ENCODE peak calls at places on chromosomes 13 and 19, in ten cellular contexts. K, U, S, E, N, I, Y, R, M and Q are unnamed samples.

GRCh38 chr19:49676690-49677231 is 310 bp upstream of the PRMT1 start:
- DNase-seq in K (peak), U (peak), S (peak), E (peak), N (peak), I (peak), Y (peak), R (peak), M (peak), Q (peak)

GRCh38 chr13:39306639-39307589 is 268.7 kb downstream of the NHLRC3 start:
- DNase-seq in K (no peak), U (no peak), S (no peak), E (no peak), N (no peak), I (no peak), Y (no peak), R (no peak), M (no peak), Q (no peak)

GRCh38 chr19:2420490-2420889 is 6.9 kb downstream of the TIMM13 start:
- DNase-seq in K (no peak), U (no peak), S (no peak), E (no peak), N (no peak), I (no peak), Y (no peak), R (no peak), M (no peak), Q (no peak)

GRCh38 chr19:31421856-31422255 is 72.6 kb upstream of the TSHZ3 start:
- DNase-seq in K (no peak), U (no peak), S (no peak), E (no peak), N (no peak), I (no peak), Y (no peak), R (no peak), M (no peak), Q (no peak)

GRCh38 chr13:99873141-99873540 is 98.4 kb downstream of the ZIC5 start:
- DNase-seq in K (no peak), U (no peak), S (no peak), E (no peak), N (no peak), I (no peak), Y (no peak), R (no peak), M (no peak), Q (no peak)

GRCh38 chr13:103067751-103068563 is 1.7 kb upstream of the SLC10A2 start:
- DNase-seq in K (no peak), U (no peak), S (no peak), E (no peak), N (no peak), I (no peak), Y (peak), R (no peak), M (no peak), Q (no peak)

GRCh38 chr19:41537789-41538188 is 38.2 kb upstream of the CEACAM21 start:
- DNase-seq in K (no peak), U (peak), S (no peak), E (no peak), N (peak), I (peak), Y (no peak), R (no peak), M (no peak), Q (no peak)

GRCh38 chr13:107941345-107942029 is 273.8 kb downstream of the LIG4 start:
- DNase-seq in K (no peak), U (no peak), S (no peak), E (no peak), N (no peak), I (no peak), Y (no peak), R (no peak), M (no peak), Q (no peak)

GRCh38 chr13:52780092-52780491 is 40.5 kb upstream of the CNMD start:
- DNase-seq in K (no peak), U (no peak), S (no peak), E (no peak), N (no peak), I (no peak), Y (no peak), R (no peak), M (no peak), Q (no peak)

GRCh38 chr13:31610270-31610998 is 128.9 kb upstream of the RXFP2 start:
- DNase-seq in K (no peak), U (no peak), S (no peak), E (no peak), N (no peak), I (no peak), Y (no peak), R (no peak), M (no peak), Q (no peak)

GRCh38 chr13:25738342-25738771 is 313.5 kb downstream of the SHISA2 start:
- DNase-seq in K (no peak), U (peak), S (no peak), E (no peak), N (peak), I (no peak), Y (peak), R (no peak), M (no peak), Q (no peak)

GRCh38 chr19:33676999-33677665 is 55.4 kb downstream of the CHST8 start:
- DNase-seq in K (no peak), U (no peak), S (no peak), E (no peak), N (no peak), I (no peak), Y (no peak), R (no peak), M (peak), Q (no peak)

GRCh38 chr13:111533900-111534645 is 213.6 kb downstream of the TEX29 start:
- DNase-seq in K (no peak), U (no peak), S (no peak), E (no peak), N (no peak), I (no peak), Y (no peak), R (no peak), M (no peak), Q (no peak)

GRCh38 chr13:40549500-40550094 is 116.8 kb downstream of the FOXO1 start:
- DNase-seq in K (no peak), U (peak), S (no peak), E (no peak), N (peak), I (no peak), Y (no peak), R (no peak), M (no peak), Q (peak)

GRCh38 chr19:10104130-10104513 is 1.6 kb upstream of the ANGPTL6 start:
- DNase-seq in K (no peak), U (no peak), S (no peak), E (no peak), N (no peak), I (peak), Y (no peak), R (no peak), M (no peak), Q (no peak)

GRCh38 chr19:47172666-47173455 is 42.2 kb downstream of the SAE1 start:
- DNase-seq in K (no peak), U (no peak), S (no peak), E (no peak), N (no peak), I (no peak), Y (no peak), R (no peak), M (no peak), Q (no peak)

GRCh38 chr19:31263317-31263716 is 85.9 kb downstream of the TSHZ3 start:
- DNase-seq in K (no peak), U (no peak), S (no peak), E (no peak), N (no peak), I (no peak), Y (no peak), R (no peak), M (no peak), Q (no peak)

GRCh38 chr13:27427663-27428062 is 3.2 kb downstream of the GTF3A start:
- DNase-seq in K (no peak), U (no peak), S (no peak), E (no peak), N (peak), I (no peak), Y (no peak), R (peak), M (no peak), Q (no peak)

GRCh38 chr19:55075366-55075998 is at the start of gene EPS8L1:
- DNase-seq in K (peak), U (no peak), S (peak), E (no peak), N (no peak), I (no peak), Y (no peak), R (no peak), M (no peak), Q (no peak)

GRCh38 chr13:40082644-40083043 is 427.2 kb downstream of the COG6 start:
- DNase-seq in K (no peak), U (peak), S (no peak), E (no peak), N (no peak), I (no peak), Y (no peak), R (no peak), M (no peak), Q (no peak)

GRCh38 chr19:49774969-49775368 is 8.2 kb downstream of the AP2A1 start:
- DNase-seq in K (no peak), U (no peak), S (no peak), E (no peak), N (no peak), I (no peak), Y (no peak), R (no peak), M (no peak), Q (no peak)

GRCh38 chr19:47032171-47032811 is 12.7 kb downstream of the NPAS1 start:
- DNase-seq in K (peak), U (peak), S (peak), E (no peak), N (no peak), I (peak), Y (peak), R (no peak), M (peak), Q (no peak)

GRCh38 chr19:737591-738093 is 13.3 kb upstream of the MISP start:
- DNase-seq in K (peak), U (peak), S (peak), E (no peak), N (peak), I (peak), Y (peak), R (peak), M (peak), Q (no peak)

GRCh38 chr13:98890186-98890585 is 87.7 kb downstream of the DOCK9 start:
- DNase-seq in K (no peak), U (peak), S (no peak), E (no peak), N (peak), I (no peak), Y (no peak), R (peak), M (peak), Q (no peak)

GRCh38 chr13:51148223-51148951 is 37.3 kb upstream of the C13orf42 start:
- DNase-seq in K (no peak), U (peak), S (peak), E (no peak), N (no peak), I (no peak), Y (no peak), R (no peak), M (peak), Q (no peak)

GRCh38 chr13:113632706-113633484 is 25.1 kb downstream of the ATP4B start:
- DNase-seq in K (no peak), U (no peak), S (no peak), E (no peak), N (no peak), I (no peak), Y (no peak), R (no peak), M (no peak), Q (no peak)

GRCh38 chr13:25699056-25699455 is 327.3 kb downstream of the ATP8A2 start:
- DNase-seq in K (no peak), U (no peak), S (no peak), E (no peak), N (no peak), I (no peak), Y (no peak), R (no peak), M (no peak), Q (no peak)

GRCh38 chr13:24168392-24168750 is 7.9 kb downstream of the SPATA13 start:
- DNase-seq in K (no peak), U (no peak), S (no peak), E (no peak), N (peak), I (no peak), Y (no peak), R (no peak), M (no peak), Q (no peak)

GRCh38 chr13:63112799-63113395 is 1697.2 kb upstream of the PCDH20 start:
- DNase-seq in K (no peak), U (no peak), S (no peak), E (no peak), N (no peak), I (no peak), Y (no peak), R (no peak), M (no peak), Q (no peak)

GRCh38 chr19:8926341-8926740 is 83.9 kb downstream of the MUC16 start:
- DNase-seq in K (no peak), U (no peak), S (no peak), E (no peak), N (no peak), I (no peak), Y (no peak), R (no peak), M (no peak), Q (no peak)

DNA sequence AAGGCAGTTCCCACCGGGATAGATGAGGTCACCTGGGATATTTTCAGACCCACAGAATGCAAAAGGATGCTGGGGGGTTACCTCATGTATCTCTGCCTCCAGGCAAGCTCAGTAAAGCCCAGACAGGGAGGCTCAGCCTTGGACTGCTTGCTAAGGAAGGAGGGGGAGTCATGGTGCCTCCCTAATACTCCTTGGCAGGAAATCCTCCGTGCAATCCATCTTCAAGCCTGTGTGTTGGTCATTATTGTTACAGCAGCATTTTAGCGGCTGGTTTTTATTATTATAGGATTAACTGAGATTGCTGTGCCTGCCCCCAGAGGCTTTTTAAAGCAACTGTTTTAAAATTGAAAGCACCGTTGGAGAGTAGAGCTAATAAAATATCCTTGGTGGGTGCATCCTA is 188.5 kb upstream of the UBL3 start:
- DNase-seq in K (no peak), U (peak), S (no peak), E (no peak), N (peak), I (no peak), Y (no peak), R (no peak), M (no peak), Q (peak)
- TF ChIP-seq CTCF in K (no peak), U (no peak), S (no peak), E (no peak), N (peak), I (no peak), Y (no peak), R (no peak), M (no peak), Q (peak)

GRCh38 chr13:109275848-109276247 is 510.5 kb downstream of the IRS2 start:
- DNase-seq in K (no peak), U (no peak), S (peak), E (no peak), N (no peak), I (no peak), Y (peak), R (no peak), M (no peak), Q (no peak)
- TF ChIP-seq CTCF in K (peak), U (peak), S (no peak), E (no peak), N (no peak), I (no peak), Y (no peak), R (peak), M (no peak), Q (no peak)

GRCh38 chr13:48504606-48505369 is 28.1 kb downstream of the RCBTB2 start:
- DNase-seq in K (no peak), U (no peak), S (no peak), E (no peak), N (no peak), I (no peak), Y (no peak), R (no peak), M (no peak), Q (no peak)
- TF ChIP-seq CTCF in K (no peak), U (no peak), S (no peak), E (no peak), N (no peak), I (peak), Y (no peak), R (no peak), M (no peak), Q (no peak)

DNA sequence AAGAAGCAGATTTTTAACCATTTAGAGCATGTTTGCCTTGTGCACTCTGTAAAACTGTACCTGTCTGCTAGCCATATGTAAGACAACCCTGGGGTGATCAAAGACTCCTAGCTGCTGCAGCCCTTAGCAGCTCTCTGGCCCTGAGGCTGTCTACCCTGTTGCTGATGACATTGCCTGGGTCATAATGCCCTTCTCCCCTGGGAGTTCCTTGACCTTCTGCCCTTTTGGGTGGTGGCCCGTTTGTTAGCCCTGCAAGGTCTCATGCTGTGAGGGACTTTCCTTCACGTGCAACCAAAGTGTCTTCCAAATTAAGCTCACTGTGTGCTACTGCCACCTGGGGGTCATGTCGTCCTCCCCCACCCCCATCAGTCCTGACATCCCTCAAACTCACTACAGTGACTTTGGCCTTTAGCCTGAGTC is 7.4 kb downstream of the GPC6 start:
- DNase-seq in K (no peak), U (no peak), S (no peak), E (no peak), N (no peak), I (peak), Y (no peak), R (no peak), M (no peak), Q (no peak)
- TF ChIP-seq CTCF in K (peak), U (no peak), S (no peak), E (no peak), N (no peak), I (peak), Y (peak), R (no peak), M (no peak), Q (no peak)

GRCh38 chr19:12891553-12892021 is 627 bp downstream of the GCDH start:
- DNase-seq in K (no peak), U (no peak), S (peak), E (no peak), N (no peak), I (no peak), Y (no peak), R (no peak), M (no peak), Q (no peak)

GRCh38 chr19:12893582-12893981 is 2.6 kb downstream of the GCDH start:
- DNase-seq in K (no peak), U (no peak), S (no peak), E (no peak), N (no peak), I (no peak), Y (no peak), R (no peak), M (no peak), Q (no peak)

GRCh38 chr19:12886943-12887747 is at the start of gene KLF1:
- DNase-seq in K (no peak), U (no peak), S (no peak), E (no peak), N (no peak), I (peak), Y (no peak), R (no peak), M (no peak), Q (no peak)

GRCh38 chr19:12885749-12886706 is 973 bp downstream of the KLF1 start:
- DNase-seq in K (no peak), U (no peak), S (no peak), E (no peak), N (no peak), I (peak), Y (no peak), R (no peak), M (no peak), Q (no peak)

DNA sequence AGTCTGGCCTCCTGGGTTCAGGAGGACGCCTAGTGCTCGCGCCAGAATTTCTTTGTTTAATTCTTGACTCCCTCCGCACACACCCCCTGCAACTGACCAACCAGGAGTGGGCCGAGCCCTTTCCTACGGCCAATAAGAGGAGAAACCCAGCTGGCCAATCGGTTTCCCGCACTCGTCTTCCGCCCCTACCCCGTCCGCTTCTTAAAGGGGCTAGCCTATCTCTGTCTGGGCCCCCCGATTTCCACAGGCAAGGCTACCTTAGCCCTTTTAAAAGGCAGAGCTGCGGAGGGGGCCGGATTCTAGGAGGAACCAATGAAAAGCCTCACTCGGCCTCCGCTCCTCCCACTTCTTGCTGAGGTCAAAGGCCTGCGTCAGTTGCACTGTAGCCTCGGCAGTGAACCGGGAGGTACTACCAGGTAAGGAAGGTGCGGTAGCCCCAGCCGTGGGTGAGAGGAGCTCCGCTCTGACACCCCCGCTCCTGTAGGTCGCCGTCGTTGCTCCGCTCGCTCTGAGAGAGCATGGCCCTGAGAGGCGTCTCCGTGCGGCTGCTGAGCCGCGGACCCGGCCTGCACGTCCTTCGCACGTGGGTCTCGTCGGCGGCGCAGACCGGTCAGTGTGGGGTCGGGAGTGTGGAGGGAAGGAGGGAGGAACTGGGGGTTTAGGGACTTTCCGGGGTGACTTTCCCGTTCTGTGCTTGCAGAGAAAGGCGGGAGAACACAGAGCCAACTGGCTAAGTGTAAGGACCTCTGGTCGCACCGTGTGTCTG is at the start of gene GCDH:
- DNase-seq in K (peak), U (peak), S (peak), E (peak), N (peak), I (peak), Y (peak), R (peak), M (peak), Q (peak)
- TF ChIP-seq CTCF in K (no peak), U (no peak), S (no peak), E (no peak), N (no peak), I (peak), Y (no peak), R (no peak), M (no peak), Q (no peak)